ENCODE peak calls at places on chromosomes 5 and 9, in four cellular contexts. One of them, this sample, is unnamed.
A peak's percentile ranks its signal among the peaks of the same experiment; 100 is the strongest.

GRCh38 chr5:117590944-117591343 is 1016.3 kb upstream of the SEMA6A start:
- DNase-seq in H9: no peak
- DNase-seq in IMR-90: peak; percentile 8
- DNase-seq in neuronal stem cell: no peak
- DNase-seq in this sample: peak; percentile 50

GRCh38 chr5:128144491-128144890 is 60.9 kb downstream of the SLC12A2 start:
- DNase-seq in neuronal stem cell: no peak
- DNase-seq in IMR-90: peak; percentile 70
- DNase-seq in H9: no peak
- DNase-seq in this sample: no peak

GRCh38 chr5:50667653-50668403 is 1.4 kb downstream of the PARP8 start:
- DNase-seq in H9: peak; percentile 77
- DNase-seq in neuronal stem cell: peak; percentile 67
- DNase-seq in IMR-90: peak; percentile 52
- DNase-seq in this sample: peak; percentile 64

GRCh38 chr5:36713541-36713940 is 107.1 kb downstream of the SLC1A3 start:
- DNase-seq in H9: no peak
- DNase-seq in neuronal stem cell: no peak
- DNase-seq in IMR-90: no peak
- DNase-seq in this sample: no peak

GRCh38 chr9:14433293-14433818 is 119.4 kb upstream of the NFIB start:
- DNase-seq in H9: no peak
- DNase-seq in IMR-90: no peak
- DNase-seq in neuronal stem cell: no peak
- DNase-seq in this sample: no peak

GRCh38 chr5:6567835-6568234 is 65.0 kb downstream of the NSUN2 start:
- DNase-seq in H9: no peak
- DNase-seq in IMR-90: no peak
- DNase-seq in neuronal stem cell: no peak
- DNase-seq in this sample: no peak

GRCh38 chr9:89312154-89312616 is 1.2 kb downstream of the CKS2 start:
- DNase-seq in IMR-90: no peak
- DNase-seq in H9: no peak
- DNase-seq in neuronal stem cell: no peak
- DNase-seq in this sample: no peak

GRCh38 chr5:74895906-74896305 is 29.7 kb upstream of the FAM169A start:
- DNase-seq in IMR-90: peak; percentile 59
- DNase-seq in neuronal stem cell: no peak
- DNase-seq in H9: no peak
- DNase-seq in this sample: peak; percentile 84

GRCh38 chr9:86636051-86636450 is 281.8 kb upstream of the TUT7 start:
- DNase-seq in IMR-90: no peak
- DNase-seq in neuronal stem cell: no peak
- DNase-seq in H9: no peak
- DNase-seq in this sample: no peak

GRCh38 chr9:15461056-15461455 is 38.4 kb downstream of the SNAPC3 start:
- DNase-seq in IMR-90: no peak
- DNase-seq in neuronal stem cell: no peak
- DNase-seq in H9: no peak
- DNase-seq in this sample: no peak

GRCh38 chr9:65459756-65460320 is 174.8 kb upstream of the FOXD4L5 start:
- DNase-seq in H9: no peak
- DNase-seq in IMR-90: no peak
- DNase-seq in neuronal stem cell: no peak
- DNase-seq in this sample: no peak

GRCh38 chr5:80757290-80757689 is 102.5 kb upstream of the DHFR start:
- DNase-seq in neuronal stem cell: no peak
- DNase-seq in IMR-90: no peak
- DNase-seq in H9: no peak
- DNase-seq in this sample: no peak

GRCh38 chr5:82364497-82364896 is 86.3 kb upstream of the RPS23 start:
- DNase-seq in H9: no peak
- DNase-seq in IMR-90: peak; percentile 71
- DNase-seq in neuronal stem cell: no peak
- DNase-seq in this sample: peak; percentile 14

GRCh38 chr5:73119492-73120157 is 750 bp upstream of the TMEM171 start:
- DNase-seq in neuronal stem cell: no peak
- DNase-seq in H9: peak; percentile 62
- DNase-seq in IMR-90: no peak
- DNase-seq in this sample: no peak
- H3K18ac ChIP-seq in neuronal stem cell: peak overlapping the region; percentile 15
- H3K18ac ChIP-seq in H9: no peak overlapping the region
- H3K18ac ChIP-seq in IMR-90: no peak overlapping the region
- H3K18ac ChIP-seq in this sample: no peak overlapping the region

GRCh38 chr5:124913329-124913653 is 166.9 kb upstream of the ZNF608 start:
- DNase-seq in H9: no peak
- DNase-seq in neuronal stem cell: no peak
- DNase-seq in IMR-90: no peak
- DNase-seq in this sample: no peak
- H4K8ac ChIP-seq in H9: no peak overlapping the region
- H4K8ac ChIP-seq in neuronal stem cell: no peak overlapping the region
- H4K8ac ChIP-seq in IMR-90: no peak overlapping the region
- H4K8ac ChIP-seq in this sample: no peak overlapping the region

GRCh38 chr9:138042146-138042545 is 164.6 kb downstream of the CACNA1B start:
- DNase-seq in H9: no peak
- DNase-seq in neuronal stem cell: no peak
- DNase-seq in IMR-90: no peak
- DNase-seq in this sample: no peak

GRCh38 chr9:138042640-138043039 is 165.1 kb downstream of the CACNA1B start:
- DNase-seq in H9: no peak
- DNase-seq in IMR-90: no peak
- DNase-seq in neuronal stem cell: no peak
- DNase-seq in this sample: no peak

GRCh38 chr9:138038244-138038671 is 160.7 kb downstream of the CACNA1B start:
- DNase-seq in IMR-90: no peak
- DNase-seq in H9: no peak
- DNase-seq in neuronal stem cell: no peak
- DNase-seq in this sample: no peak

GRCh38 chr9:138043061-138043410 is 165.5 kb downstream of the CACNA1B start:
- DNase-seq in IMR-90: no peak
- DNase-seq in H9: no peak
- DNase-seq in neuronal stem cell: no peak
- DNase-seq in this sample: no peak

DNA sequence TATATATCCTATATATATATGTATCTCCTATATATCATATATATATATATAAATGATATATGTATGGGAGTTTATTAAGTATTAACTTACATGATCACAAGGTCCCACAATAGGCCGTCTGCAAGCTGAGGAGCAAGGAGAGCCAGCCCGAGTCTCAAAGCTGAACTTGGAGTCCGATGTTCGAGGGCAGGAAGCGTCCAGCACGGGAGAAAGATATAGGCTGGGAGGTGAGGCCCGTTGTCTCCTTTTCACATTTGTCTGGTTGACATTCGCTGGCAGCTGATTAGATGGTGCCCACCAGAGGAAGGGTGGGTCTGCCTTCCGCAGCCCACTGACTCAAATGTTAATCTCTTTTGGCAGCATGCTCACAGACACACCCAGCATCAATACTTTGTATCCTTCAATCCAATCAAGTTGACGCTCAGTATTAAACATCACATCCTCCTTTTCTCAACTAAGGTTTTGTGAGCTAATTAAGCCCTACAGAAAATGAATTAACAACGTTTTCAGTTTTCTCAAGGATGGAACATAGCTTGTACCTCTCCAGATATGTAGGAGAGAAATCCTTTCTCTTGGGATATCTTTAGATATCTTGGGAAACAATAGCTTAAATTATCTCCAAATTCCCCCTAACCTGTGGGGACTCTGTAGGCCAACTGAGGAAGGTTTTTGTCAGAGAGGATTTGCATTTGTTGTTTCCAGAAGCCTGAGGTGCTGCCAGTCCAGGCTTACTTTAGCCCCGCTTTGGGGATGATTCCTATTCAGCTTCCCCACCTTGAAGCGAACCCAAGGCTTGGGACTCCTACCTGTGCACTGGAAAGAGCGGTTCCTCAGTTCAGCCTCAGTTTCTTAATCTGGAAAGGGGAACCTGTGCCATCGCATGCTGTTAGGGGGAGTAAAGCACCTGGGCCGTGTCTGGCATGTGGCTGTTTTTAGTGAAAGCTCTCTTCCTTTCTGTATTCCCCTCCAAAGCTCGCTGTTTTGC is 163.2 kb downstream of the CACNA1B start:
- DNase-seq in IMR-90: no peak
- DNase-seq in neuronal stem cell: no peak
- DNase-seq in H9: no peak
- DNase-seq in this sample: no peak
- H3K18ac ChIP-seq in IMR-90: no peak overlapping the region
- H3K18ac ChIP-seq in neuronal stem cell: no peak overlapping the region
- H3K18ac ChIP-seq in H9: no peak overlapping the region
- H3K18ac ChIP-seq in this sample: no peak overlapping the region

GRCh38 chr9:129177443-129177790 is 644 bp downstream of the IER5L start:
- DNase-seq in IMR-90: no peak
- DNase-seq in neuronal stem cell: no peak
- DNase-seq in H9: no peak
- DNase-seq in this sample: no peak

GRCh38 chr9:129178983-129179382 is 922 bp upstream of the IER5L start:
- DNase-seq in IMR-90: no peak
- DNase-seq in H9: peak; percentile 99
- DNase-seq in neuronal stem cell: peak; percentile 86
- DNase-seq in this sample: no peak

GRCh38 chr9:129176786-129177442 is 1.1 kb downstream of the IER5L start:
- DNase-seq in neuronal stem cell: no peak
- DNase-seq in IMR-90: peak; percentile 49
- DNase-seq in H9: peak; percentile 51
- DNase-seq in this sample: peak; percentile 41

GRCh38 chr9:129177791-129178578 is at the start of gene IER5L:
- DNase-seq in neuronal stem cell: peak; percentile 97
- DNase-seq in IMR-90: peak; percentile 94
- DNase-seq in H9: peak; percentile 96
- DNase-seq in this sample: peak; percentile 99

GRCh38 chr9:129178579-129178909 is 483 bp upstream of the IER5L start:
- DNase-seq in IMR-90: no peak
- DNase-seq in neuronal stem cell: no peak
- DNase-seq in H9: no peak
- DNase-seq in this sample: no peak
- H4K8ac ChIP-seq in IMR-90: no peak overlapping the region
- H4K8ac ChIP-seq in neuronal stem cell: peak overlapping the region; percentile 65
- H4K8ac ChIP-seq in H9: no peak overlapping the region
- H4K8ac ChIP-seq in this sample: no peak overlapping the region

GRCh38 chr5:154696891-154697290 is 58.3 kb upstream of the LARP1 start:
- DNase-seq in IMR-90: no peak
- DNase-seq in neuronal stem cell: no peak
- DNase-seq in H9: no peak
- DNase-seq in this sample: no peak

GRCh38 chr5:154697335-154697734 is 57.8 kb upstream of the LARP1 start:
- DNase-seq in IMR-90: peak; percentile 66
- DNase-seq in neuronal stem cell: no peak
- DNase-seq in H9: no peak
- DNase-seq in this sample: no peak

GRCh38 chr5:154698681-154699275 is 56.4 kb upstream of the LARP1 start:
- DNase-seq in IMR-90: no peak
- DNase-seq in neuronal stem cell: no peak
- DNase-seq in H9: no peak
- DNase-seq in this sample: no peak

GRCh38 chr5:154702477-154702876 is 52.7 kb upstream of the LARP1 start:
- DNase-seq in H9: no peak
- DNase-seq in neuronal stem cell: no peak
- DNase-seq in IMR-90: no peak
- DNase-seq in this sample: no peak

DNA sequence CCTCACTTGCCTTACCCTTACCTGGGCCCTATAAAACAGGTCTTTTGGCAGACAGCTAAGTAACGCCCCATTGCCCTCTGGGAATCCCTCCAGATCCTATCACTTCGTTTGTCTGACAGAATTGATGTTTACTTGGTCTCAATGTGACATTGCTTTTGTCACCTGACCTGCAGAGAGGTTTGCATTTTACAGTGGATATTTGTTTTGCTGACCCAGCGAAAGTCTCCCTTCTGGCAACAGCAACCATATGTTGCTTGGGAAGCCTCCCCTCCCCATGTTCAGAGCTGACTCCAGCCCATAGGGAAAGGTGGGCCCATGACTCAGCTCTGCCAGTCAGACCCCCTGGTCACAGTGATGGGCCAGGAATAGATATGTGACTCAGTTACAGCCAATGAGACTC is 54.0 kb upstream of the LARP1 start:
- DNase-seq in IMR-90: no peak
- DNase-seq in neuronal stem cell: no peak
- DNase-seq in H9: no peak
- DNase-seq in this sample: no peak
- H3K18ac ChIP-seq in IMR-90: no peak overlapping the region
- H3K18ac ChIP-seq in neuronal stem cell: no peak overlapping the region
- H3K18ac ChIP-seq in H9: no peak overlapping the region
- H3K18ac ChIP-seq in this sample: no peak overlapping the region

DNA sequence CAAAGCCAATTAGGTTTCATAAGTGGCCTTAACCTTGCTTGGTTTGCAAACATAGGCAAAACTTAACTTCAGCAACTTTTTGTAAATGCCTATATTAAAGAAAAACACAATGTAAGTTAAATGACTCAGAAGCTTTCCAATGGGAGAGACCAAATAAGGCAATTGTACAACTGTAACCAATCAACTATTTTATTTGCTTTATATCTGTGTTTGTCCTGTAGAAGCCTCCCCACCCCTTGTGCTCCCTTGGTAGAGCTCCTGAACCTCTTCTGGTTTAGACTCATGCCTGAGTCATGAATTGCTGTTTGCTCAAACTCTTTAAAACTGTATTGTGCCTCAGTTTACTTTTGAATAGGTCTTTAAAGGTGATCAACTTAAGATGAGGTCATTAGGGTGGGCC is 3.0 kb upstream of the C1QTNF3 start:
- DNase-seq in IMR-90: peak; percentile 82
- DNase-seq in H9: no peak
- DNase-seq in neuronal stem cell: no peak
- DNase-seq in this sample: no peak
- H4K8ac ChIP-seq in IMR-90: peak overlapping the region; percentile 38
- H4K8ac ChIP-seq in H9: no peak overlapping the region
- H4K8ac ChIP-seq in neuronal stem cell: no peak overlapping the region
- H4K8ac ChIP-seq in this sample: no peak overlapping the region

GRCh38 chr9:74643303-74643933 is 146.3 kb downstream of the RORB start:
- DNase-seq in neuronal stem cell: no peak
- DNase-seq in H9: no peak
- DNase-seq in IMR-90: no peak
- DNase-seq in this sample: no peak
- H3K18ac ChIP-seq in neuronal stem cell: no peak overlapping the region
- H3K18ac ChIP-seq in H9: no peak overlapping the region
- H3K18ac ChIP-seq in IMR-90: no peak overlapping the region
- H3K18ac ChIP-seq in this sample: no peak overlapping the region

GRCh38 chr9:5874048-5874447 is 16.6 kb upstream of the MLANA start:
- DNase-seq in H9: no peak
- DNase-seq in neuronal stem cell: no peak
- DNase-seq in IMR-90: no peak
- DNase-seq in this sample: no peak
- H4K8ac ChIP-seq in H9: no peak overlapping the region
- H4K8ac ChIP-seq in neuronal stem cell: no peak overlapping the region
- H4K8ac ChIP-seq in IMR-90: no peak overlapping the region
- H4K8ac ChIP-seq in this sample: no peak overlapping the region

DNA sequence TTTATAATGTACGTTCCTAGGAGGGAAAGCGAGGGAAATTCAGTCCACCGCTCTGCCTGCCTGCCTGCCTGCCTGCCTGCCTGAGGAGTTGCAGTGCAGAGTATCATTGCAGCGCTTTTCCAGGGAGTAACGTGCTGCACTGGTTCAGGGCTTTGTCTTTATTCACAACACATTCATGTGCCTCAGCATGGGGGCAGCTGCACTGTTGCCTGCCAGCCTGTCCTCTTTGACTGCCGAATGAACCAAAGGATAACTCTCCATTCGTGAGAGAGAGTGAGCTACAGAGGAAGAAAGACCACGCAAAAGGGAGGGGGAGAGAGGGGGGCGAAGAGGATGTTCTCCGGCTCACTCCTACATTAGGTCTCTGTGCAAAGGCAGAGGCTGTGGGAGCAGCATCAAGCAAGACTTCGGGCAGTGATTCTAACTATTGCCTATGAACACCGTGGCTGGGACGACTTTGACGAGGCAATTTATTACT is 791.2 kb downstream of the MAT2B start:
- DNase-seq in neuronal stem cell: peak; percentile 88
- DNase-seq in IMR-90: peak; percentile 18
- DNase-seq in H9: peak; percentile 78
- DNase-seq in this sample: no peak
- H3K18ac ChIP-seq in neuronal stem cell: no peak overlapping the region
- H3K18ac ChIP-seq in IMR-90: peak overlapping the region; percentile 54
- H3K18ac ChIP-seq in H9: no peak overlapping the region
- H3K18ac ChIP-seq in this sample: no peak overlapping the region

This sample was measured in trophoblast cell.